ENCODE peak calls at places on chromosomes 13 and 19, in six cellular contexts. One of them, this sample, is unnamed.

GRCh38 chr13:100440756-100441421 is 147.7 kb downstream of the GGACT start:
- DNase-seq in HFF-Myc: no peak
- DNase-seq in tibial artery: no peak
- DNase-seq in bronchial epithelial cell: no peak
- DNase-seq in left lung: no peak
- DNase-seq in colonic mucosa: no peak
- DNase-seq in this sample: no peak

GRCh38 chr19:19662866-19663291 is 597 bp downstream of the ATP13A1 start:
- DNase-seq in bronchial epithelial cell: no peak
- DNase-seq in left lung: no peak
- DNase-seq in colonic mucosa: peak; percentile 72
- DNase-seq in HFF-Myc: no peak
- DNase-seq in tibial artery: no peak
- DNase-seq in this sample: no peak

GRCh38 chr19:56091751-56092546 is 29.1 kb downstream of the ZNF787 start:
- DNase-seq in left lung: no peak
- DNase-seq in tibial artery: no peak
- DNase-seq in bronchial epithelial cell: no peak
- DNase-seq in HFF-Myc: no peak
- DNase-seq in colonic mucosa: no peak
- DNase-seq in this sample: no peak

GRCh38 chr13:44188257-44188656 is 185.4 kb upstream of the SERP2 start:
- DNase-seq in left lung: no peak
- DNase-seq in colonic mucosa: no peak
- DNase-seq in HFF-Myc: no peak
- DNase-seq in bronchial epithelial cell: peak; percentile 99
- DNase-seq in tibial artery: no peak
- DNase-seq in this sample: no peak

GRCh38 chr19:36097036-36097435 is 13.9 kb upstream of the OVOL3 start:
- DNase-seq in colonic mucosa: no peak
- DNase-seq in bronchial epithelial cell: no peak
- DNase-seq in left lung: no peak
- DNase-seq in tibial artery: no peak
- DNase-seq in HFF-Myc: no peak
- DNase-seq in this sample: no peak

GRCh38 chr19:6765738-6766356 is 1.4 kb downstream of the SH2D3A start:
- DNase-seq in colonic mucosa: peak; percentile 94
- DNase-seq in tibial artery: no peak
- DNase-seq in bronchial epithelial cell: peak; percentile 93
- DNase-seq in HFF-Myc: no peak
- DNase-seq in left lung: peak; percentile 89
- DNase-seq in this sample: no peak

GRCh38 chr13:113845723-113846638 is 17.9 kb downstream of the GAS6 start:
- DNase-seq in colonic mucosa: no peak
- DNase-seq in HFF-Myc: no peak
- DNase-seq in left lung: peak; percentile 24
- DNase-seq in bronchial epithelial cell: no peak
- DNase-seq in tibial artery: no peak
- DNase-seq in this sample: no peak

GRCh38 chr13:77729502-77730221 is 32.2 kb downstream of the SLAIN1 start:
- DNase-seq in tibial artery: no peak
- DNase-seq in bronchial epithelial cell: no peak
- DNase-seq in HFF-Myc: no peak
- DNase-seq in colonic mucosa: no peak
- DNase-seq in left lung: no peak
- DNase-seq in this sample: no peak

GRCh38 chr13:48892311-48892710 is 83.4 kb upstream of the FNDC3A start:
- DNase-seq in bronchial epithelial cell: peak; percentile 99
- DNase-seq in tibial artery: no peak
- DNase-seq in left lung: no peak
- DNase-seq in HFF-Myc: no peak
- DNase-seq in colonic mucosa: no peak
- DNase-seq in this sample: no peak

GRCh38 chr19:8196271-8196908 is 12.8 kb upstream of the CERS4 start:
- DNase-seq in HFF-Myc: no peak
- DNase-seq in colonic mucosa: no peak
- DNase-seq in left lung: no peak
- DNase-seq in bronchial epithelial cell: no peak
- DNase-seq in tibial artery: no peak
- DNase-seq in this sample: no peak

GRCh38 chr13:47908200-47908902 is 92.7 kb downstream of the SUCLA2 start:
- DNase-seq in tibial artery: no peak
- DNase-seq in HFF-Myc: no peak
- DNase-seq in left lung: no peak
- DNase-seq in colonic mucosa: no peak
- DNase-seq in bronchial epithelial cell: peak; percentile 62
- DNase-seq in this sample: no peak

GRCh38 chr19:43775299-43775890 is 5.4 kb downstream of the KCNN4 start:
- DNase-seq in left lung: no peak
- DNase-seq in bronchial epithelial cell: no peak
- DNase-seq in tibial artery: no peak
- DNase-seq in HFF-Myc: no peak
- DNase-seq in colonic mucosa: no peak
- DNase-seq in this sample: no peak

GRCh38 chr13:40943073-40943472 is 76.0 kb downstream of the ELF1 start:
- DNase-seq in colonic mucosa: no peak
- DNase-seq in HFF-Myc: no peak
- DNase-seq in tibial artery: no peak
- DNase-seq in bronchial epithelial cell: no peak
- DNase-seq in left lung: no peak
- DNase-seq in this sample: no peak

GRCh38 chr13:40941581-40941980 is 77.5 kb downstream of the ELF1 start:
- DNase-seq in bronchial epithelial cell: no peak
- DNase-seq in HFF-Myc: no peak
- DNase-seq in colonic mucosa: no peak
- DNase-seq in tibial artery: no peak
- DNase-seq in left lung: no peak
- DNase-seq in this sample: no peak

GRCh38 chr13:40940841-40941240 is 78.3 kb downstream of the ELF1 start:
- DNase-seq in colonic mucosa: no peak
- DNase-seq in left lung: no peak
- DNase-seq in tibial artery: no peak
- DNase-seq in HFF-Myc: no peak
- DNase-seq in bronchial epithelial cell: no peak
- DNase-seq in this sample: no peak

GRCh38 chr13:40946485-40946884 is 72.6 kb downstream of the ELF1 start:
- DNase-seq in HFF-Myc: no peak
- DNase-seq in tibial artery: no peak
- DNase-seq in bronchial epithelial cell: no peak
- DNase-seq in left lung: no peak
- DNase-seq in colonic mucosa: peak; percentile 61
- DNase-seq in this sample: no peak
- TF ChIP-seq CTCF in HFF-Myc: no peak
- TF ChIP-seq CTCF in tibial artery: no peak
- TF ChIP-seq CTCF in bronchial epithelial cell: no peak
- TF ChIP-seq CTCF in left lung: no peak
- TF ChIP-seq CTCF in colonic mucosa: no peak
- TF ChIP-seq CTCF in this sample: no peak

GRCh38 chr19:47257411-47258169 is 1.3 kb downstream of the CCDC9 start:
- DNase-seq in HFF-Myc: no peak
- DNase-seq in left lung: no peak
- DNase-seq in tibial artery: peak; percentile 59
- DNase-seq in colonic mucosa: no peak
- DNase-seq in bronchial epithelial cell: no peak
- DNase-seq in this sample: no peak

GRCh38 chr19:47256688-47257410 is 524 bp downstream of the CCDC9 start:
- DNase-seq in bronchial epithelial cell: peak; percentile 92
- DNase-seq in left lung: peak; percentile 100
- DNase-seq in tibial artery: peak; percentile 100
- DNase-seq in colonic mucosa: peak; percentile 100
- DNase-seq in HFF-Myc: peak; percentile 96
- DNase-seq in this sample: peak; percentile 95

GRCh38 chr19:47258895-47259555 is 2.7 kb downstream of the CCDC9 start:
- DNase-seq in colonic mucosa: no peak
- DNase-seq in bronchial epithelial cell: no peak
- DNase-seq in tibial artery: no peak
- DNase-seq in HFF-Myc: no peak
- DNase-seq in left lung: no peak
- DNase-seq in this sample: no peak

GRCh38 chr19:47260476-47260875 is 4.2 kb downstream of the CCDC9 start:
- DNase-seq in bronchial epithelial cell: no peak
- DNase-seq in HFF-Myc: no peak
- DNase-seq in colonic mucosa: no peak
- DNase-seq in left lung: no peak
- DNase-seq in tibial artery: no peak
- DNase-seq in this sample: no peak

DNA sequence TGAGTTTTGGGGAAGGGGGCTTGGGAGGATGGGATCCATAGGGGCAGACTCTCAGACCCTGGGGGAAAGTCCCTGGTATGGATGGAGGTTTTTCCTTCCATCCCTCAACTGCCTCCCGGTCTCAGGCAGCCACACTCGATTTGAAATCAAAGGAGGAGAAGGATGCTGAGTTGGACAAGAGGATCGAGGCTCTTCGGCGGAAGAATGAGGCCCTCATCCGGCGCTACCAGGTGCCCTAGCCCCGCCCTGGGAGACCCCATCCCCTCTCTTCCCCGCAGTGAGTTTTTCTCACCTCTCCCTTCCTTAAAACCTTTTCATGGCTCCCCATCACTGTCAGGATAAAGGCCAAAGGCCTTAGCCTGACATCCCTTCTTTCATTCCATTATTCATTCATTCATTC is 2.1 kb downstream of the CCDC9 start:
- DNase-seq in left lung: no peak
- DNase-seq in colonic mucosa: no peak
- DNase-seq in tibial artery: no peak
- DNase-seq in bronchial epithelial cell: no peak
- DNase-seq in HFF-Myc: no peak
- DNase-seq in this sample: no peak
- H3K4me3 ChIP-seq in left lung: peak overlapping the region; percentile 41
- H3K4me3 ChIP-seq in colonic mucosa: no peak overlapping the region
- H3K4me3 ChIP-seq in tibial artery: peak overlapping the region; percentile 63
- H3K4me3 ChIP-seq in bronchial epithelial cell: no peak overlapping the region
- H3K4me3 ChIP-seq in HFF-Myc: peak overlapping the region; percentile 61
- H3K4me3 ChIP-seq in this sample: peak overlapping the region; percentile 63

DNA sequence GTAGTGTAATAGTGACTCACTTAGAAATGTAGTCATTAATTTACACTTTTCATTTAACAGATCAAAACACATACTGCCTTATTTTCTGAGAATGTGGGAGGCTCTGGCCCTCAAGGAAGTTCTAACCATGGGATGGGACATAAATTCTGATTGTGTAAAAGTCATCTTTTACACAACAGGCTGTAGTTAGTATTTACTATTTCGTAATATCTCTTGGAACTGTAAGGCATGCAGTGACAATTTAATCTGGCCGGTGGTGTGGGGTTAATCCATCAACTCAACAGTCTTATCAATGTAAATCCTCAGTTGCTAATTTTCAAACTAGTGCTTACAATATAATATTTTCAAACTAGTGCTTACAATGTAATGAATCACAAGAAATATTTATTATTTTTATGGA is 1599.2 kb downstream of the EFNB2 start:
- DNase-seq in colonic mucosa: no peak
- DNase-seq in bronchial epithelial cell: no peak
- DNase-seq in left lung: no peak
- DNase-seq in tibial artery: no peak
- DNase-seq in HFF-Myc: no peak
- DNase-seq in this sample: no peak
- TF ChIP-seq CTCF in colonic mucosa: no peak
- TF ChIP-seq CTCF in bronchial epithelial cell: no peak
- TF ChIP-seq CTCF in left lung: no peak
- TF ChIP-seq CTCF in tibial artery: no peak
- TF ChIP-seq CTCF in HFF-Myc: no peak
- TF ChIP-seq CTCF in this sample: no peak

GRCh38 chr19:13018037-13018914 is 23.0 kb downstream of the NFIX start:
- DNase-seq in bronchial epithelial cell: no peak
- DNase-seq in left lung: no peak
- DNase-seq in colonic mucosa: no peak
- DNase-seq in tibial artery: no peak
- DNase-seq in HFF-Myc: no peak
- DNase-seq in this sample: no peak

GRCh38 chr19:13016628-13017305 is 21.5 kb downstream of the NFIX start:
- DNase-seq in HFF-Myc: no peak
- DNase-seq in bronchial epithelial cell: no peak
- DNase-seq in colonic mucosa: no peak
- DNase-seq in tibial artery: no peak
- DNase-seq in left lung: no peak
- DNase-seq in this sample: no peak

GRCh38 chr19:13019330-13019729 is 24.1 kb downstream of the NFIX start:
- DNase-seq in left lung: no peak
- DNase-seq in bronchial epithelial cell: no peak
- DNase-seq in tibial artery: no peak
- DNase-seq in colonic mucosa: no peak
- DNase-seq in HFF-Myc: no peak
- DNase-seq in this sample: no peak

GRCh38 chr19:13016245-13016627 is 21.0 kb downstream of the NFIX start:
- DNase-seq in left lung: no peak
- DNase-seq in bronchial epithelial cell: no peak
- DNase-seq in tibial artery: no peak
- DNase-seq in colonic mucosa: no peak
- DNase-seq in HFF-Myc: no peak
- DNase-seq in this sample: no peak

GRCh38 chr19:13017306-13018036 is 22.2 kb downstream of the NFIX start:
- DNase-seq in bronchial epithelial cell: no peak
- DNase-seq in colonic mucosa: no peak
- DNase-seq in tibial artery: no peak
- DNase-seq in HFF-Myc: no peak
- DNase-seq in left lung: no peak
- DNase-seq in this sample: no peak
- H3K4me3 ChIP-seq in bronchial epithelial cell: no peak overlapping the region
- H3K4me3 ChIP-seq in colonic mucosa: no peak overlapping the region
- H3K4me3 ChIP-seq in tibial artery: peak overlapping the region; percentile 40
- H3K4me3 ChIP-seq in HFF-Myc: no peak overlapping the region
- H3K4me3 ChIP-seq in left lung: no peak overlapping the region
- H3K4me3 ChIP-seq in this sample: no peak overlapping the region

DNA sequence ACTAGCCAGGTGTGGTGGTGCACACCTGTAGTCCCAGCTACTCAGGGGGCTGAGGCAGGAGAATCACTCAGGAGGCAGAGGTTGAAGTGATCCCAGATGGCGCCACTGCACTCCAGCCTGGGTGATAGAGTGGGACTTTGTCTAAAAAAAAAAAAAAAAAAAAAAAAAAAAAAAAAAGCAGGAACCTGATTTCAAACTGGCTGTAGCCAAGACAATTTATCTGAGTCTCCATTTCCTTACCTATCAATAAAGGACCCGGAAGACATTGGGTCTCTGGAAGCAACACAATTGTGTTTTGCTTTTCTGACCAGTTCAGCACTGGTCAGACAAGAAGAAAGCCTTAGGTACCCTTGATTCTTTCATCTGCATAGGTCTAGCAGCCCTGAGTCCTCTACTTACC is 491.0 kb downstream of the TBC1D4 start:
- DNase-seq in left lung: no peak
- DNase-seq in tibial artery: no peak
- DNase-seq in bronchial epithelial cell: no peak
- DNase-seq in colonic mucosa: no peak
- DNase-seq in HFF-Myc: no peak
- DNase-seq in this sample: no peak
- TF ChIP-seq CTCF in left lung: no peak
- TF ChIP-seq CTCF in tibial artery: no peak
- TF ChIP-seq CTCF in bronchial epithelial cell: no peak
- TF ChIP-seq CTCF in colonic mucosa: no peak
- TF ChIP-seq CTCF in HFF-Myc: no peak
- TF ChIP-seq CTCF in this sample: no peak

GRCh38 chr13:23436680-23437079 is 3.2 kb upstream of the SACS start:
- DNase-seq in left lung: no peak
- DNase-seq in HFF-Myc: no peak
- DNase-seq in colonic mucosa: no peak
- DNase-seq in tibial artery: no peak
- DNase-seq in bronchial epithelial cell: no peak
- DNase-seq in this sample: no peak
- H3K4me3 ChIP-seq in left lung: no peak overlapping the region
- H3K4me3 ChIP-seq in HFF-Myc: no peak overlapping the region
- H3K4me3 ChIP-seq in colonic mucosa: no peak overlapping the region
- H3K4me3 ChIP-seq in tibial artery: no peak overlapping the region
- H3K4me3 ChIP-seq in bronchial epithelial cell: no peak overlapping the region
- H3K4me3 ChIP-seq in this sample: no peak overlapping the region